ENCODE peak calls at places on chromosomes 11 and 22, in six cellular contexts. J, T, P, U, O and B are unnamed samples.

GRCh38 chr11:123590296-123590912 is 64.0 kb downstream of the SCN3B start:
- DNase-seq in P (peak; percentile 97), J (no peak), U (no peak), T (no peak), O (no peak), B (no peak)

GRCh38 chr22:27973851-27974250 is 54.8 kb upstream of the PITPNB start:
- DNase-seq in J (no peak), O (no peak), T (no peak), U (no peak), P (no peak), B (no peak)

GRCh38 chr11:721913-722811 is 16.1 kb downstream of the EPS8L2 start:
- DNase-seq in U (peak; percentile 80), P (no peak), J (peak; percentile 15), T (no peak), O (no peak), B (peak; percentile 52)

GRCh38 chr11:84261707-84262106 is 975.5 kb upstream of the CCDC90B start:
- DNase-seq in U (no peak), J (no peak), O (no peak), T (no peak), P (peak; percentile 3), B (no peak)

GRCh38 chr11:82864268-82864667 is 36.0 kb downstream of the PRCP start:
- DNase-seq in T (peak; percentile 18), U (peak; percentile 28), P (peak; percentile 57), O (peak; percentile 53), J (no peak), B (no peak)

GRCh38 chr11:2775626-2776350 is 76.0 kb upstream of the KCNQ1OT1 start:
- DNase-seq in U (no peak), O (no peak), P (no peak), J (no peak), T (no peak), B (no peak)

GRCh38 chr22:35023692-35024363 is 42.1 kb upstream of the ISX start:
- DNase-seq in T (peak; percentile 58), U (peak; percentile 73), P (peak; percentile 52), J (no peak), O (peak; percentile 34), B (peak; percentile 25)

GRCh38 chr11:79249341-79249993 is 191.4 kb downstream of the TENM4 start:
- DNase-seq in J (no peak), T (no peak), U (no peak), P (peak; percentile 37), O (no peak), B (no peak)

GRCh38 chr22:42299586-42300285 is 29.3 kb upstream of the TCF20 start:
- DNase-seq in U (peak; percentile 54), T (no peak), P (no peak), O (no peak), J (peak; percentile 81), B (no peak)

GRCh38 chr22:49735411-49736311 is 92.0 kb downstream of the BRD1 start:
- DNase-seq in J (no peak), P (no peak), O (no peak), T (no peak), U (no peak), B (no peak)

GRCh38 chr11:133530501-133530835 is 1.8 kb downstream of the OPCML start:
- DNase-seq in J (no peak), P (no peak), O (no peak), U (no peak), T (no peak), B (no peak)

GRCh38 chr11:69636870-69637600 is 3.9 kb upstream of the CCND1 start:
- DNase-seq in J (no peak), T (no peak), O (no peak), U (peak; percentile 42), P (no peak), B (no peak)

GRCh38 chr11:130513132-130513531 is 64.7 kb downstream of the ADAMTS15 start:
- DNase-seq in J (no peak), O (peak; percentile 96), U (no peak), P (no peak), T (peak; percentile 18), B (peak; percentile 83)

GRCh38 chr11:117745346-117745745 is 51.7 kb downstream of the DSCAML1 start:
- DNase-seq in O (no peak), P (no peak), J (no peak), U (no peak), T (no peak), B (no peak)

GRCh38 chr11:89159974-89160373 is 17.7 kb upstream of the TYR start:
- DNase-seq in J (no peak), O (no peak), P (no peak), U (no peak), T (no peak), B (no peak)

GRCh38 chr11:64230985-64231365 is 627 bp downstream of the DNAJC4 start:
- DNase-seq in P (no peak), T (no peak), U (no peak), O (no peak), J (peak; percentile 22), B (no peak)

GRCh38 chr11:104352036-104352435 is 188.1 kb upstream of the PDGFD start:
- DNase-seq in J (no peak), T (no peak), U (no peak), O (peak; percentile 63), P (no peak), B (no peak)

GRCh38 chr22:31504282-31504681 is 7.9 kb downstream of the SFI1 start:
- DNase-seq in U (no peak), P (peak; percentile 26), O (no peak), J (no peak), T (no peak), B (no peak)

GRCh38 chr11:88292156-88292844 is 45.2 kb downstream of the CTSC start:
- DNase-seq in O (no peak), J (no peak), T (peak; percentile 34), U (no peak), P (peak; percentile 48), B (peak; percentile 27)

GRCh38 chr22:42114721-42115120 is 15.9 kb downstream of the CYP2D6 start:
- DNase-seq in T (no peak), O (no peak), J (no peak), P (no peak), U (no peak), B (no peak)

GRCh38 chr11:13338437-13339069 is 61.0 kb downstream of the BMAL1 start:
- DNase-seq in J (no peak), U (no peak), O (no peak), T (no peak), P (peak; percentile 83), B (peak; percentile 40)

GRCh38 chr11:33920838-33921613 is 29.1 kb upstream of the LMO2 start:
- DNase-seq in J (no peak), P (no peak), O (no peak), U (peak; percentile 65), T (no peak), B (no peak)

GRCh38 chr11:59728913-59729312 is 15.3 kb upstream of the OR10V1 start:
- DNase-seq in T (no peak), J (peak; percentile 60), O (no peak), P (peak; percentile 58), U (no peak), B (no peak)

GRCh38 chr11:2581151-2581930 is 118.5 kb downstream of the KCNQ1OT1 start:
- DNase-seq in O (no peak), J (no peak), T (no peak), U (no peak), P (no peak), B (no peak)

GRCh38 chr11:119895981-119896380 is 167.0 kb upstream of the NECTIN1 start:
- DNase-seq in U (peak; percentile 23), J (no peak), P (no peak), T (no peak), O (no peak), B (no peak)

GRCh38 chr11:17734986-17735822 is 623 bp downstream of the KCNC1 start:
- DNase-seq in U (peak; percentile 86), O (no peak), T (peak; percentile 25), P (peak; percentile 42), J (no peak), B (no peak)

GRCh38 chr11:118104491-118104890 is 17.7 kb upstream of the SMIM35 start:
- DNase-seq in J (no peak), T (no peak), O (no peak), U (no peak), P (no peak), B (no peak)

GRCh38 chr22:45731798-45732495 is 60.3 kb downstream of the ATXN10 start:
- DNase-seq in O (no peak), P (peak; percentile 15), J (no peak), T (no peak), U (no peak), B (no peak)

GRCh38 chr11:3121416-3121815 is 43.7 kb downstream of the OSBPL5 start:
- DNase-seq in U (no peak), T (no peak), P (no peak), O (no peak), J (no peak), B (no peak)

GRCh38 chr11:58900479-58901420 is 38.5 kb upstream of the GLYATL1 start:
- DNase-seq in T (no peak), U (peak; percentile 59), O (no peak), J (peak; percentile 55), P (peak; percentile 54), B (peak; percentile 2)

GRCh38 chr11:72759468-72759867 is 7.3 kb upstream of the ARAP1 start:
- DNase-seq in J (no peak), T (no peak), O (peak; percentile 36), P (no peak), U (no peak), B (peak; percentile 73)

GRCh38 chr11:12725863-12726666 is 51.8 kb downstream of the TEAD1 start:
- DNase-seq in U (no peak), T (no peak), P (peak; percentile 80), O (no peak), J (no peak), B (no peak)

GRCh38 chr22:30832407-30832987 is 136.1 kb downstream of the MORC2 start:
- DNase-seq in T (no peak), J (no peak), P (no peak), U (no peak), O (no peak), B (no peak)